ENCODE peak calls at places on chromosomes 2 and 18, in nine cellular contexts. L, B, N, G, J, S, D, H and R are unnamed samples.

GRCh38 chr2:20415511-20415918 is 31.4 kb upstream of the RHOB start:
- DNase-seq in B (no peak), S (peak), D (no peak), J (no peak), L (no peak), G (no peak), H (no peak), N (no peak), R (no peak)

GRCh38 chr18:62576858-62577512 is 54.2 kb downstream of the ZCCHC2 start:
- DNase-seq in B (no peak), D (no peak), J (no peak), G (no peak), L (no peak), H (no peak), N (no peak), S (no peak), R (no peak)

GRCh38 chr2:19890104-19890503 is 11.7 kb downstream of the TTC32 start:
- DNase-seq in D (no peak), H (no peak), J (no peak), L (no peak), G (no peak), S (no peak), N (no peak), B (peak), R (no peak)

GRCh38 chr2:9203006-9203405 is 3.6 kb upstream of the ASAP2 start:
- DNase-seq in J (no peak), H (no peak), G (no peak), L (no peak), S (no peak), N (no peak), B (no peak), D (no peak), R (no peak)

GRCh38 chr2:72932805-72933204 is 15.5 kb downstream of the EMX1 start:
- DNase-seq in B (no peak), H (no peak), L (no peak), S (no peak), N (no peak), G (no peak), D (no peak), J (no peak), R (no peak)

GRCh38 chr2:68831688-68832087 is 39.5 kb downstream of the BMP10 start:
- DNase-seq in H (no peak), S (no peak), L (peak), J (no peak), N (no peak), G (no peak), B (no peak), D (no peak), R (no peak)

GRCh38 chr2:100640329-100641114 is 77.7 kb downstream of the PDCL3 start:
- DNase-seq in S (no peak), G (no peak), H (no peak), L (peak), J (no peak), B (no peak), D (no peak), N (no peak), R (no peak)

GRCh38 chr2:131023758-131024157 is 69.5 kb downstream of the FAM168B start:
- DNase-seq in S (no peak), J (no peak), L (no peak), B (no peak), G (no peak), N (no peak), H (no peak), D (no peak), R (no peak)

GRCh38 chr2:176514805-176515500 is 245.7 kb downstream of the MTX2 start:
- DNase-seq in N (no peak), J (no peak), S (no peak), G (no peak), D (no peak), H (no peak), B (no peak), L (no peak), R (no peak)

GRCh38 chr2:76120176-76120575 is 409.5 kb upstream of the GCFC2 start:
- DNase-seq in D (no peak), J (no peak), H (no peak), G (no peak), L (no peak), B (no peak), N (no peak), S (no peak), R (no peak)

GRCh38 chr2:47357475-47357874 is 45.5 kb upstream of the MSH2 start:
- DNase-seq in H (no peak), G (no peak), L (peak), J (no peak), S (no peak), B (no peak), D (no peak), N (no peak), R (no peak)

GRCh38 chr2:48247171-48247570 is 282.8 kb upstream of the STON1 start:
- DNase-seq in B (no peak), G (no peak), S (no peak), H (no peak), L (no peak), D (no peak), J (no peak), N (no peak), R (no peak)

GRCh38 chr18:49178736-49179135 is 228.0 kb upstream of the SMAD7 start:
- DNase-seq in D (no peak), H (no peak), J (no peak), B (peak), S (no peak), N (peak), L (peak), G (peak), R (no peak)

GRCh38 chr2:72263043-72263780 is 115.5 kb upstream of the CYP26B1 start:
- DNase-seq in B (no peak), D (no peak), J (no peak), N (no peak), H (no peak), L (no peak), G (no peak), S (no peak), R (no peak)

GRCh38 chr2:217989221-217989948 is 13.4 kb downstream of the TNS1 start:
- DNase-seq in J (no peak), S (no peak), B (no peak), L (no peak), D (no peak), G (no peak), H (no peak), N (no peak), R (no peak)

GRCh38 chr2:99066075-99066557 is 75.4 kb upstream of the C2orf15 start:
- DNase-seq in H (no peak), D (no peak), N (peak), S (no peak), G (peak), B (peak), J (no peak), L (peak), R (peak)

GRCh38 chr2:61550375-61551209 is 12.4 kb upstream of the XPO1 start:
- DNase-seq in J (no peak), L (no peak), D (peak), G (no peak), N (no peak), S (no peak), H (no peak), B (no peak), R (no peak)

GRCh38 chr2:8752385-8752784 is 70.5 kb downstream of the ID2 start:
- DNase-seq in D (no peak), N (no peak), J (no peak), G (no peak), L (no peak), B (no peak), H (no peak), S (no peak), R (no peak)

GRCh38 chr2:70861774-70862644 is 26.4 kb upstream of the CD207 start:
- DNase-seq in S (no peak), N (peak), G (peak), B (peak), L (peak), H (peak), D (peak), J (peak), R (peak)

GRCh38 chr2:43083278-43083677 is 143.1 kb downstream of the ZFP36L2 start:
- DNase-seq in J (no peak), B (no peak), H (no peak), S (no peak), D (no peak), G (no peak), L (no peak), N (no peak), R (no peak)

GRCh38 chr18:63161032-63161727 is 158.4 kb downstream of the BCL2 start:
- DNase-seq in L (peak), G (no peak), D (no peak), N (no peak), B (no peak), S (no peak), J (no peak), H (no peak), R (peak)

GRCh38 chr2:145012214-145012670 is 492.3 kb upstream of the ZEB2 start:
- DNase-seq in N (no peak), G (no peak), H (no peak), L (peak), B (peak), S (no peak), J (no peak), D (no peak), R (no peak)

GRCh38 chr18:31426021-31426420 is 21.5 kb upstream of the DSG3 start:
- DNase-seq in B (no peak), G (no peak), D (no peak), L (no peak), H (no peak), S (no peak), N (no peak), J (no peak), R (no peak)

GRCh38 chr2:134917958-134918517 is 584 bp upstream of the CCNT2 start:
- DNase-seq in J (peak), N (no peak), B (no peak), G (no peak), D (peak), H (no peak), S (no peak), L (no peak), R (peak)

GRCh38 chr18:37657413-37657965 is 91.9 kb upstream of the CELF4 start:
- DNase-seq in S (no peak), D (no peak), B (no peak), N (no peak), L (peak), G (no peak), H (no peak), J (no peak), R (no peak)

GRCh38 chr2:109645412-109646184 is 31.4 kb downstream of the SOWAHC start:
- DNase-seq in B (peak), H (no peak), S (no peak), L (no peak), G (no peak), D (no peak), N (no peak), J (no peak), R (no peak)
- H3K27ac ChIP-seq in B (no peak), H (peak), S (peak), L (peak), G (no peak), D (no peak), N (no peak), J (no peak), R (no peak)

DNA sequence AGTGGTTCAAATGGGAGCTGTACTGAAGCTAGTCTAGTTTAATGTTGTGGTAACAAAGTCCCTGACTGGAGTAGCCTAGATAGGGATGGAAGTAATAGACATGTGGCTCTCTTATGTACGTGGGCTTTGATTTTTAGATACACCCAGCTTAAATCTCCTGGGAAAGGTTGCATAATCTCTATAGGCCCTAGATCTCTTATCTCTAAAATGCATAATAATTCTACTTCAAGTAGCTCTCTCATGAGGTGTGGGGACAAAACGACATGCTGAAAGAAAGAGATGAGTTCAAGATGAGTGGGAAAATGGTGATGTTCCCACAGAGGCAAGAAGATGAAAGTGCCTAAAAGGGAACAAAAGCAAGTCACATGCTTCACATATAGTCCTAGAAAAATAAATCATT is 148.5 kb upstream of the ITGA4 start:
- DNase-seq in L (no peak), B (no peak), N (no peak), G (no peak), D (no peak), H (no peak), S (no peak), J (no peak), R (no peak)
- H3K4me3 ChIP-seq in L (no peak), B (no peak), N (no peak), G (no peak), D (no peak), H (peak), S (no peak), J (peak), R (peak)

DNA sequence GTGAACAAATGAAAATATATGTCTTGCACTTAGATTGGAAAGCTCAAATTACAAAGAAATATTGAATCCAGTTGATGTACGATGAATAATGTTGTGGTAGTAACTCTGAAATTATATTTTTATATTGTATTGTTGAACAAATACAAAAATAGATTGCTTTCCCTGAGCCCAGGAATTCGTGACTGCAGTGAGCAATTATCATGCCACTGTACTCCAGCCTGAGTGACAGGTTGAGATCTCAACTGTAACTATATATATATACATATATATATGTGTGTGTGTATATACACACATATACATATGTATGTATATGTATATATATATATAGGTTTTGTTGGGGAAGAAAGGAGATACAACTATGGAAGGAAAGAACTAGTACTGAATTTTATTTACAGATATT is 146.5 kb downstream of the TMX3 start:
- DNase-seq in N (no peak), G (no peak), D (no peak), H (no peak), S (no peak), L (no peak), B (no peak), J (no peak), R (no peak)
- H3K27ac ChIP-seq in N (no peak), G (no peak), D (no peak), H (no peak), S (no peak), L (no peak), B (no peak), J (no peak), R (no peak)

GRCh38 chr18:79796531-79797390 is 977 bp upstream of the KCNG2 start:
- DNase-seq in D (no peak), J (no peak), N (no peak), S (no peak), H (no peak), L (peak), G (no peak), B (peak), R (no peak)

GRCh38 chr18:79799619-79800352 is 2.0 kb downstream of the KCNG2 start:
- DNase-seq in L (peak), G (no peak), D (no peak), S (no peak), H (no peak), B (no peak), J (no peak), N (no peak), R (no peak)

GRCh38 chr18:79797518-79798345 is at the start of gene KCNG2:
- DNase-seq in J (no peak), L (peak), S (no peak), G (no peak), N (no peak), H (no peak), D (no peak), B (peak), R (no peak)

GRCh38 chr18:79798999-79799370 is 1.2 kb downstream of the KCNG2 start:
- DNase-seq in H (no peak), D (no peak), J (no peak), L (peak), S (no peak), B (peak), G (no peak), N (no peak), R (no peak)

DNA sequence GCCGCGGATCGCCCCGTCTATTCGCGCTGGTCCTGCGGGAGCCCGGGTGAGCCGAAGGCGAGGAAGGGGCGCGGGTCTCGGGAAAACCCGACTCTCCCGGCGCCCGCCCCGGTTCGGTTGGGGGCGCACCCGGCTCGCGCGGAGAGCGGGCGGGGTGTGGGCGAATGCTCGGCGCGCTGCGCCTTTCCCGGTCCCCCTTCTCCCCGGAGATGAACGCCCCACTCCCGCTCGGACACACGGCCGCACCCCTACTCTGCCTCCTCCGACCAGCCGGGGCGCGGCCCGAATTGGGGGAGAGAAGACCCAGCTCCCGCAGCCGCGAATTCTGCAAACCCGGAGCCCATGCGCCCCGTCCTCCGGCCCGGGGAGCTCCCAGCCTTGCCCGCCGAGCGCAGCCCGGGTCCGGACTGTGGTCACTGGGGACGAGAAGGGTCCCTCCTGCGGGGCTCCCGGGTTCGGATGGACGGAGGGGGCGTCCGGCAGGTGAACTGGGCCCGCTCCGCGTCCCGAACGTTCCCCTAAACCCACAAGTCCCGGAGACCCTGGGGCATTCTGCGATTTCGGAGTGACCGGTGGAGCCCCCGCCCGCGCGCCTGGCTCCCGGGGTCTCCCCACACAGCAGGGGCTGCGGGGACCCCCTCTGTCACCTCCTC is 734 bp downstream of the KCNG2 start:
- DNase-seq in S (no peak), N (no peak), H (no peak), J (no peak), D (no peak), B (peak), G (no peak), L (peak), R (no peak)
- H3K4me3 ChIP-seq in S (peak), N (no peak), H (peak), J (no peak), D (no peak), B (peak), G (peak), L (peak), R (no peak)

DNA sequence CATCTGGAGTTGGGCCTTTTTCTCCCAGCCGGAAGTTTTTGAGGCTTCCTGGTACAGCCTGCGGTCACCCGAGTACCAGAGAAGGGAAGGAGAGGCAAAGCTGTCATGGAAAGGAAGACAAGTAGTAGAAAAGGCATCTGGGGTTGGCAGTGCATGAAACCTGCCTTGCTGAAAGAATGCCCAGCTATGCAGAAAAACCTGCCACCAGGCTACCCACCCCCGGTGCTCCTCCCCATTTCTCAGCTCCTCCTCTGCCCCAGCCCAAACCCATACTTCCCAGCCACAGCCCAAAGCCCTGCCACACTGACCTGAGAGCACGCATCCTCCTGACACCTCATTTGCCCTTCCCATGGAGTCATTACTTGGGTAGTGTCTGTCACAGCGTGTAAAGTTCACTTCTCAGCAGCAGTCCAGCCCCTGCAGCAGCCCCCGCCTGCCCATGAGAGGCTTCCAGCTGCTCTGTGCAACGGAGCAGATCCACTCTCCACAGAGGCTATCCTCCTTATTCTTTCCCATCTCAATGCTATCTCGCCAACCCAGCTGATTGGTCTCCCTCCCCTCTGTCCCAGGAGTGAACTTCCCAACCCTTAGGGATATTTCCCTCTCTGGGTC is 40.4 kb upstream of the MAL start:
- DNase-seq in D (peak), B (no peak), N (no peak), J (no peak), H (no peak), L (no peak), G (no peak), S (no peak), R (no peak)
- H3K27ac ChIP-seq in D (no peak), B (no peak), N (no peak), J (no peak), H (no peak), L (no peak), G (no peak), S (no peak), R (no peak)

DNA sequence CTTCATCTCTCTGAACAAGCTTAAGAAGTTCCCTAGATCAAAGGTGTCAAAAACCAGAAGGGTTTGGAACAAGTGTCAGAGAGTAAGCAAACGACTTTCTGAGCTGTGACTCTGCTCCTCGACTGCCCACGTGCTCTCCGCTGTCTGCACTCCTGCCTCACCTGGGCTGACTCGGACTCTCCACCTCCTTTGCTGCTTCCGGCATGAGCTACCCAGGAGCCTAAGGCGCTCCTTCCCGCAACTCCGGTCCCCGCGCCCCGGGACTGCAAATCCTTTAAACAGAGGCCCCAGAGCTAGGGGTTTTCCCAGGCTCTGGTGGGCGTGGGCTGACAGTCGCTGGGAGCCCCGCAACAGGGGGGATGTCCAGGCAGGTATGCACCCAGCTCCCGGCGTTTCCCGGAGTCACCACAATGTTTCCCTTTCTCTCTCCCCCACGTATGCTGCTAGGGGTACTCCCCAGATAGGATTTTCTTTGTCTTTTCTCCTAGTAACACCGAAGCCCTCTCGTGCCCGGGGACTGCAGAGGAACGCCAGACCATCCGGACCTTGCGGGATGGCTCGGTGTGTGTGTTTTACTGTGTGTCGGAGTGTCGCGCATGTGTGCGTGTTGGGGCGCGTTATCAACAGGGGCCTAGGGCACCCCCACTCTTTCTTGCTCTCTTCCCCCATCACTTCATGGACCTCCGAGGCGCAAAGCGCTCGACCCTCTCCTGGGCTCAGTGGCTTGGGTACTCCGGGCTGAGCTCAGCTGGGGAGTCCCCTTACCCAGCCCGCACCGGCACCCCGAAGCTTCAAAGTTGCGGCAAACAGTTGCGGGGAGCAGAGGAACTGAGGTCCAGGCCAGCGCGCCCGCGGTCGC is 719 bp upstream of the THSD7B start:
- DNase-seq in D (no peak), J (no peak), G (no peak), S (no peak), B (peak), N (no peak), L (no peak), H (no peak), R (no peak)
- H3K4me3 ChIP-seq in D (peak), J (no peak), G (peak), S (peak), B (peak), N (no peak), L (peak), H (peak), R (no peak)